ENCODE peak calls at places on chromosome 22, in nine cellular contexts. U is EL; A is NCI-H1092; Y is left ventricle myocardium inferior; Z is BE2C; G is DMS153; B is stimulated activated CD4-positive, alpha-beta T cell treated with anti-CD3 and anti-CD28 coated beads, Interleukin-4, amount 100 ng/mL, for 48 hours; C is cardiac muscle cell; L is stimulated activated CD8-positive, alpha-beta memory T cell treated with anti-CD3 and anti-CD28 coated beads, Interleukin-7, amount 100 ng/mL, for 48 hours. V is an unnamed sample.

GRCh38 chr22:19880786-19881569 is 26.3 kb upstream of the GNB1L start:
- DNase-seq in U (peak), A (no peak), Y (peak), Z (peak), G (no peak), B (no peak), C (peak), L (no peak), V (peak)

GRCh38 chr22:38957046-38957770 is at the start of gene APOBEC3A:
- DNase-seq in U (no peak), A (no peak), Y (peak), Z (no peak), G (no peak), B (no peak), C (no peak), L (no peak), V (no peak)

GRCh38 chr22:21754523-21755128 is 19.0 kb upstream of the YPEL1 start:
- DNase-seq in U (no peak), A (no peak), Y (peak), Z (peak), G (no peak), B (no peak), C (peak), L (no peak), V (peak)

GRCh38 chr22:25747245-25747944 is 5.4 kb downstream of the MYO18B start:
- DNase-seq in U (peak), A (no peak), Y (no peak), Z (peak), G (no peak), B (no peak), C (peak), L (no peak), V (peak)

GRCh38 chr22:21741059-21741458 is 5.5 kb upstream of the YPEL1 start:
- DNase-seq in U (no peak), A (no peak), Y (no peak), Z (no peak), G (no peak), B (no peak), C (no peak), L (no peak), V (no peak)

GRCh38 chr22:44025171-44026065 is 1.3 kb downstream of the PARVB start:
- DNase-seq in U (no peak), A (no peak), Y (peak), Z (no peak), G (no peak), B (no peak), C (no peak), L (no peak), V (peak)

GRCh38 chr22:49855491-49855911 is 1.9 kb downstream of the ZBED4 start:
- DNase-seq in U (peak), A (no peak), Y (no peak), Z (no peak), G (no peak), B (no peak), C (peak), L (no peak), V (no peak)

GRCh38 chr22:26589845-26590524 is at the start of gene TPST2:
- DNase-seq in U (peak), A (peak), Y (peak), Z (peak), G (peak), B (peak), C (peak), L (peak), V (peak)

GRCh38 chr22:26399288-26399687 is 29.8 kb upstream of the ASPHD2 start:
- DNase-seq in U (no peak), A (no peak), Y (no peak), Z (no peak), G (no peak), B (no peak), C (no peak), L (no peak), V (no peak)

GRCh38 chr22:17563936-17564391 is 666 bp downstream of the SLC25A18 start:
- DNase-seq in U (peak), A (no peak), Y (no peak), Z (no peak), G (no peak), B (no peak), C (peak), L (no peak), V (peak)

GRCh38 chr22:48884786-48885185 is 942.9 kb downstream of the BRD1 start:
- DNase-seq in U (no peak), A (no peak), Y (peak), Z (no peak), G (no peak), B (no peak), C (no peak), L (no peak), V (peak)

GRCh38 chr22:41023299-41023623 is 69.1 kb upstream of the EP300 start:
- DNase-seq in U (no peak), A (no peak), Y (no peak), Z (no peak), G (no peak), B (no peak), C (no peak), L (no peak), V (no peak)

GRCh38 chr22:19207902-19208283 is 29.4 kb upstream of the SLC25A1 start:
- DNase-seq in U (no peak), A (no peak), Y (no peak), Z (no peak), G (no peak), B (no peak), C (no peak), L (no peak), V (no peak)

GRCh38 chr22:28810839-28811491 is 10.6 kb upstream of the XBP1 start:
- DNase-seq in U (no peak), A (no peak), Y (no peak), Z (no peak), G (no peak), B (no peak), C (peak), L (no peak), V (peak)

GRCh38 chr22:24753919-24754318 is 20.6 kb downstream of the PIWIL3 start:
- DNase-seq in U (no peak), A (no peak), Y (no peak), Z (no peak), G (no peak), B (no peak), C (no peak), L (no peak), V (no peak)

GRCh38 chr22:29148036-29148435 is 57.7 kb upstream of the EMID1 start:
- DNase-seq in U (no peak), A (no peak), Y (no peak), Z (no peak), G (no peak), B (no peak), C (no peak), L (no peak), V (no peak)

GRCh38 chr22:19900707-19901436 is 40.7 kb upstream of the COMT start:
- DNase-seq in U (no peak), A (no peak), Y (no peak), Z (no peak), G (no peak), B (no peak), C (no peak), L (no peak), V (no peak)

GRCh38 chr22:32080904-32081303 is 37.8 kb downstream of the SLC5A1 start:
- DNase-seq in U (peak), A (no peak), Y (no peak), Z (peak), G (peak), B (peak), C (peak), L (no peak), V (no peak)

GRCh38 chr22:20060700-20061480 is 19.2 kb upstream of the DGCR8 start:
- DNase-seq in U (no peak), A (no peak), Y (no peak), Z (no peak), G (no peak), B (no peak), C (no peak), L (no peak), V (no peak)

GRCh38 chr22:22210375-22210774 is 34.2 kb upstream of the VPREB1 start:
- DNase-seq in U (peak), A (no peak), Y (no peak), Z (no peak), G (no peak), B (peak), C (peak), L (peak), V (no peak)

GRCh38 chr22:44224166-44224565 is 43.4 kb downstream of the PARVG start:
- DNase-seq in U (peak), A (no peak), Y (no peak), Z (no peak), G (no peak), B (no peak), C (no peak), L (no peak), V (no peak)